ENCODE peak calls at places on chromosomes 4 and X, in eight cellular contexts. One of them, this sample, is unnamed.

GRCh38 chr4:18033111-18034085 is 11.8 kb upstream of the LCORL start:
- DNase-seq in CD4-positive, alpha-beta memory T cell: no peak
- DNase-seq in cardiac fibroblast: no peak
- DNase-seq in fibroblast of mammary gland: peak
- DNase-seq in brain microvascular endothelial cell: no peak
- DNase-seq in lung microvascular endothelial cell: no peak
- DNase-seq in glomerular endothelial cell: no peak
- DNase-seq in D341Med: no peak
- DNase-seq in this sample: no peak

GRCh38 chrX:56107320-56107719 is 124.8 kb upstream of the KLF8 start:
- DNase-seq in lung microvascular endothelial cell: no peak
- DNase-seq in fibroblast of mammary gland: no peak
- DNase-seq in glomerular endothelial cell: no peak
- DNase-seq in CD4-positive, alpha-beta memory T cell: no peak
- DNase-seq in cardiac fibroblast: no peak
- DNase-seq in D341Med: no peak
- DNase-seq in brain microvascular endothelial cell: no peak
- DNase-seq in this sample: no peak

GRCh38 chrX:101619336-101619735 is 1.5 kb upstream of the ARMCX6 start:
- DNase-seq in lung microvascular endothelial cell: no peak
- DNase-seq in brain microvascular endothelial cell: no peak
- DNase-seq in D341Med: no peak
- DNase-seq in fibroblast of mammary gland: no peak
- DNase-seq in cardiac fibroblast: no peak
- DNase-seq in glomerular endothelial cell: no peak
- DNase-seq in CD4-positive, alpha-beta memory T cell: no peak
- DNase-seq in this sample: peak

GRCh38 chr4:94410678-94411206 is 41.0 kb upstream of the PDLIM5 start:
- DNase-seq in lung microvascular endothelial cell: no peak
- DNase-seq in D341Med: peak
- DNase-seq in glomerular endothelial cell: no peak
- DNase-seq in fibroblast of mammary gland: peak
- DNase-seq in CD4-positive, alpha-beta memory T cell: no peak
- DNase-seq in brain microvascular endothelial cell: peak
- DNase-seq in cardiac fibroblast: peak
- DNase-seq in this sample: peak

GRCh38 chrX:102978594-102978993 is 41.5 kb downstream of the RAB40AL start:
- DNase-seq in lung microvascular endothelial cell: no peak
- DNase-seq in CD4-positive, alpha-beta memory T cell: no peak
- DNase-seq in brain microvascular endothelial cell: no peak
- DNase-seq in glomerular endothelial cell: no peak
- DNase-seq in fibroblast of mammary gland: no peak
- DNase-seq in cardiac fibroblast: no peak
- DNase-seq in D341Med: no peak
- DNase-seq in this sample: no peak

GRCh38 chrX:125108926-125109325 is 210.7 kb upstream of the TEX13C start:
- DNase-seq in CD4-positive, alpha-beta memory T cell: no peak
- DNase-seq in fibroblast of mammary gland: no peak
- DNase-seq in lung microvascular endothelial cell: no peak
- DNase-seq in brain microvascular endothelial cell: no peak
- DNase-seq in D341Med: no peak
- DNase-seq in glomerular endothelial cell: no peak
- DNase-seq in cardiac fibroblast: no peak
- DNase-seq in this sample: no peak

GRCh38 chr4:129358571-129358970 is 262.6 kb downstream of the C4orf33 start:
- DNase-seq in lung microvascular endothelial cell: peak
- DNase-seq in fibroblast of mammary gland: peak
- DNase-seq in CD4-positive, alpha-beta memory T cell: no peak
- DNase-seq in glomerular endothelial cell: no peak
- DNase-seq in brain microvascular endothelial cell: peak
- DNase-seq in cardiac fibroblast: peak
- DNase-seq in D341Med: no peak
- DNase-seq in this sample: no peak

GRCh38 chr4:153619811-153620210 is 64.3 kb upstream of the TLR2 start:
- DNase-seq in fibroblast of mammary gland: no peak
- DNase-seq in D341Med: no peak
- DNase-seq in CD4-positive, alpha-beta memory T cell: no peak
- DNase-seq in cardiac fibroblast: no peak
- DNase-seq in brain microvascular endothelial cell: no peak
- DNase-seq in glomerular endothelial cell: no peak
- DNase-seq in lung microvascular endothelial cell: no peak
- DNase-seq in this sample: no peak

GRCh38 chrX:1202251-1202650 is 10.2 kb downstream of the CRLF2 start:
- DNase-seq in fibroblast of mammary gland: no peak
- DNase-seq in CD4-positive, alpha-beta memory T cell: no peak
- DNase-seq in D341Med: no peak
- DNase-seq in cardiac fibroblast: no peak
- DNase-seq in glomerular endothelial cell: no peak
- DNase-seq in brain microvascular endothelial cell: no peak
- DNase-seq in lung microvascular endothelial cell: no peak
- DNase-seq in this sample: no peak

GRCh38 chrX:9257718-9258117 is 207.1 kb upstream of the TBL1X start:
- DNase-seq in fibroblast of mammary gland: no peak
- DNase-seq in cardiac fibroblast: no peak
- DNase-seq in lung microvascular endothelial cell: no peak
- DNase-seq in brain microvascular endothelial cell: no peak
- DNase-seq in D341Med: no peak
- DNase-seq in CD4-positive, alpha-beta memory T cell: no peak
- DNase-seq in glomerular endothelial cell: no peak
- DNase-seq in this sample: no peak

GRCh38 chr4:39032218-39033085 is at the start of gene TMEM156:
- DNase-seq in cardiac fibroblast: peak
- DNase-seq in lung microvascular endothelial cell: peak
- DNase-seq in fibroblast of mammary gland: peak
- DNase-seq in glomerular endothelial cell: no peak
- DNase-seq in D341Med: no peak
- DNase-seq in brain microvascular endothelial cell: peak
- DNase-seq in CD4-positive, alpha-beta memory T cell: peak
- DNase-seq in this sample: no peak

GRCh38 chr4:169225812-169226211 is 44.9 kb downstream of the SH3RF1 start:
- DNase-seq in glomerular endothelial cell: no peak
- DNase-seq in brain microvascular endothelial cell: no peak
- DNase-seq in lung microvascular endothelial cell: peak
- DNase-seq in CD4-positive, alpha-beta memory T cell: no peak
- DNase-seq in D341Med: no peak
- DNase-seq in cardiac fibroblast: peak
- DNase-seq in fibroblast of mammary gland: peak
- DNase-seq in this sample: no peak

GRCh38 chrX:70478521-70478920 is 33.9 kb downstream of the DLG3 start:
- DNase-seq in D341Med: peak
- DNase-seq in CD4-positive, alpha-beta memory T cell: no peak
- DNase-seq in lung microvascular endothelial cell: no peak
- DNase-seq in cardiac fibroblast: peak
- DNase-seq in fibroblast of mammary gland: peak
- DNase-seq in brain microvascular endothelial cell: no peak
- DNase-seq in glomerular endothelial cell: no peak
- DNase-seq in this sample: no peak

GRCh38 chr4:150001815-150002214 is 76.4 kb upstream of the DCLK2 start:
- DNase-seq in fibroblast of mammary gland: no peak
- DNase-seq in lung microvascular endothelial cell: peak
- DNase-seq in D341Med: no peak
- DNase-seq in brain microvascular endothelial cell: peak
- DNase-seq in glomerular endothelial cell: no peak
- DNase-seq in CD4-positive, alpha-beta memory T cell: no peak
- DNase-seq in cardiac fibroblast: peak
- DNase-seq in this sample: no peak

This sample was measured in HEK293T.